ENCODE peak calls at places on chromosomes 6 and 20, in five cellular contexts. U, Y, P, X and E are unnamed samples.

GRCh38 chr20:50053790-50054547 is 59.0 kb downstream of the UBE2V1 start:
- DNase-seq in Y (no peak), U (no peak), P (no peak), X (no peak), E (no peak)

GRCh38 chr20:34377072-34377847 is 14.2 kb downstream of the ITCH start:
- DNase-seq in X (no peak), U (no peak), Y (no peak), P (no peak), E (no peak)

GRCh38 chr20:17620371-17621228 is 50.7 kb downstream of the DSTN start:
- DNase-seq in P (no peak), X (no peak), Y (no peak), U (no peak), E (no peak)

GRCh38 chr6:95601133-95601532 is 23.8 kb downstream of the MANEA start:
- DNase-seq in P (no peak), Y (no peak), X (no peak), U (peak; percentile 17), E (peak; percentile 0)

GRCh38 chr6:39980839-39981580 is 46.7 kb upstream of the MOCS1 start:
- DNase-seq in U (peak; percentile 32), X (peak; percentile 37), Y (peak; percentile 11), P (peak; percentile 46), E (peak; percentile 33)

GRCh38 chr6:167054987-167055386 is 55.8 kb downstream of the CEP43 start:
- DNase-seq in Y (no peak), P (no peak), X (no peak), U (no peak), E (no peak)

GRCh38 chr6:134146268-134147032 is 94.0 kb upstream of the SLC2A12 start:
- DNase-seq in U (no peak), Y (no peak), P (no peak), X (no peak), E (no peak)

GRCh38 chr6:15897063-15897934 is 231.6 kb upstream of the MYLIP start:
- DNase-seq in X (no peak), P (no peak), U (peak; percentile 83), Y (no peak), E (no peak)

GRCh38 chr6:140988780-140989179 is 1143.9 kb upstream of the GJE1 start:
- DNase-seq in Y (no peak), P (no peak), U (peak; percentile 12), X (no peak), E (no peak)

GRCh38 chr6:113825776-113826175 is 31.4 kb upstream of the MARCKS start:
- DNase-seq in X (no peak), P (no peak), Y (no peak), U (peak; percentile 45), E (no peak)